ENCODE peak calls at places on chromosomes 1 and 21, in seven cellular contexts. One of them, this sample, is unnamed.
A peak's percentile ranks its signal among the peaks of the same experiment; 100 is the strongest.

GRCh38 chr1:27574001-27574781 is 29.8 kb downstream of the AHDC1 start:
- DNase-seq in left ventricle myocardium inferior: peak; percentile 48
- DNase-seq in stimulated activated CD4-positive, alpha-beta T cell treated with anti-CD3 and anti-CD28 coated beads, Interleukin-12 subunit alpha, Interleukin-12 subunit beta, amount 100 ng/mL, for 4 hours: no peak
- DNase-seq in stimulated activated CD8-positive, alpha-beta memory T cell treated with anti-CD3 and anti-CD28 coated beads, Interleukin-4, amount 100 ng/mL, for 1 hour: no peak
- DNase-seq in GM03348: no peak
- DNase-seq in gastrocnemius medialis: peak; percentile 29
- DNase-seq in substantia nigra: no peak
- DNase-seq in this sample: no peak

GRCh38 chr1:57353589-57353988 is 70.3 kb downstream of the DAB1 start:
- DNase-seq in left ventricle myocardium inferior: no peak
- DNase-seq in stimulated activated CD4-positive, alpha-beta T cell treated with anti-CD3 and anti-CD28 coated beads, Interleukin-12 subunit alpha, Interleukin-12 subunit beta, amount 100 ng/mL, for 4 hours: no peak
- DNase-seq in stimulated activated CD8-positive, alpha-beta memory T cell treated with anti-CD3 and anti-CD28 coated beads, Interleukin-4, amount 100 ng/mL, for 1 hour: no peak
- DNase-seq in GM03348: peak; percentile 36
- DNase-seq in gastrocnemius medialis: no peak
- DNase-seq in substantia nigra: no peak
- DNase-seq in this sample: no peak

GRCh38 chr1:51622455-51622913 is 5.6 kb downstream of the OSBPL9 start:
- DNase-seq in left ventricle myocardium inferior: peak; percentile 22
- DNase-seq in stimulated activated CD4-positive, alpha-beta T cell treated with anti-CD3 and anti-CD28 coated beads, Interleukin-12 subunit alpha, Interleukin-12 subunit beta, amount 100 ng/mL, for 4 hours: no peak
- DNase-seq in stimulated activated CD8-positive, alpha-beta memory T cell treated with anti-CD3 and anti-CD28 coated beads, Interleukin-4, amount 100 ng/mL, for 1 hour: no peak
- DNase-seq in GM03348: peak; percentile 40
- DNase-seq in gastrocnemius medialis: peak; percentile 94
- DNase-seq in substantia nigra: peak; percentile 8
- DNase-seq in this sample: no peak

GRCh38 chr21:20591294-20591693 is 406.9 kb upstream of the NCAM2 start:
- DNase-seq in left ventricle myocardium inferior: no peak
- DNase-seq in stimulated activated CD4-positive, alpha-beta T cell treated with anti-CD3 and anti-CD28 coated beads, Interleukin-12 subunit alpha, Interleukin-12 subunit beta, amount 100 ng/mL, for 4 hours: no peak
- DNase-seq in stimulated activated CD8-positive, alpha-beta memory T cell treated with anti-CD3 and anti-CD28 coated beads, Interleukin-4, amount 100 ng/mL, for 1 hour: no peak
- DNase-seq in GM03348: no peak
- DNase-seq in gastrocnemius medialis: no peak
- DNase-seq in substantia nigra: no peak
- DNase-seq in this sample: no peak

GRCh38 chr1:225875044-225875822 is 6.9 kb downstream of the TMEM63A start:
- DNase-seq in left ventricle myocardium inferior: no peak
- DNase-seq in stimulated activated CD4-positive, alpha-beta T cell treated with anti-CD3 and anti-CD28 coated beads, Interleukin-12 subunit alpha, Interleukin-12 subunit beta, amount 100 ng/mL, for 4 hours: no peak
- DNase-seq in stimulated activated CD8-positive, alpha-beta memory T cell treated with anti-CD3 and anti-CD28 coated beads, Interleukin-4, amount 100 ng/mL, for 1 hour: no peak
- DNase-seq in GM03348: no peak
- DNase-seq in gastrocnemius medialis: no peak
- DNase-seq in substantia nigra: no peak
- DNase-seq in this sample: no peak

GRCh38 chr1:33460947-33461629 is 11.4 kb upstream of the ZSCAN20 start:
- DNase-seq in left ventricle myocardium inferior: peak; percentile 55
- DNase-seq in stimulated activated CD4-positive, alpha-beta T cell treated with anti-CD3 and anti-CD28 coated beads, Interleukin-12 subunit alpha, Interleukin-12 subunit beta, amount 100 ng/mL, for 4 hours: no peak
- DNase-seq in stimulated activated CD8-positive, alpha-beta memory T cell treated with anti-CD3 and anti-CD28 coated beads, Interleukin-4, amount 100 ng/mL, for 1 hour: no peak
- DNase-seq in GM03348: no peak
- DNase-seq in gastrocnemius medialis: peak; percentile 47
- DNase-seq in substantia nigra: no peak
- DNase-seq in this sample: no peak

GRCh38 chr1:3049905-3050304 is 19.1 kb upstream of the PRDM16 start:
- DNase-seq in left ventricle myocardium inferior: no peak
- DNase-seq in stimulated activated CD4-positive, alpha-beta T cell treated with anti-CD3 and anti-CD28 coated beads, Interleukin-12 subunit alpha, Interleukin-12 subunit beta, amount 100 ng/mL, for 4 hours: no peak
- DNase-seq in stimulated activated CD8-positive, alpha-beta memory T cell treated with anti-CD3 and anti-CD28 coated beads, Interleukin-4, amount 100 ng/mL, for 1 hour: no peak
- DNase-seq in GM03348: no peak
- DNase-seq in gastrocnemius medialis: no peak
- DNase-seq in substantia nigra: no peak
- DNase-seq in this sample: no peak

GRCh38 chr21:37319551-37319950 is 47.0 kb upstream of the DYRK1A start:
- DNase-seq in left ventricle myocardium inferior: no peak
- DNase-seq in stimulated activated CD4-positive, alpha-beta T cell treated with anti-CD3 and anti-CD28 coated beads, Interleukin-12 subunit alpha, Interleukin-12 subunit beta, amount 100 ng/mL, for 4 hours: no peak
- DNase-seq in stimulated activated CD8-positive, alpha-beta memory T cell treated with anti-CD3 and anti-CD28 coated beads, Interleukin-4, amount 100 ng/mL, for 1 hour: no peak
- DNase-seq in GM03348: no peak
- DNase-seq in gastrocnemius medialis: no peak
- DNase-seq in substantia nigra: no peak
- DNase-seq in this sample: no peak

GRCh38 chr1:99297923-99298322 is 33.6 kb downstream of the PLPPR4 start:
- DNase-seq in left ventricle myocardium inferior: no peak
- DNase-seq in stimulated activated CD4-positive, alpha-beta T cell treated with anti-CD3 and anti-CD28 coated beads, Interleukin-12 subunit alpha, Interleukin-12 subunit beta, amount 100 ng/mL, for 4 hours: no peak
- DNase-seq in stimulated activated CD8-positive, alpha-beta memory T cell treated with anti-CD3 and anti-CD28 coated beads, Interleukin-4, amount 100 ng/mL, for 1 hour: no peak
- DNase-seq in GM03348: no peak
- DNase-seq in gastrocnemius medialis: no peak
- DNase-seq in substantia nigra: no peak
- DNase-seq in this sample: no peak

GRCh38 chr1:53547321-53547720 is 88.1 kb downstream of the DMRTB1 start:
- DNase-seq in left ventricle myocardium inferior: no peak
- DNase-seq in stimulated activated CD4-positive, alpha-beta T cell treated with anti-CD3 and anti-CD28 coated beads, Interleukin-12 subunit alpha, Interleukin-12 subunit beta, amount 100 ng/mL, for 4 hours: no peak
- DNase-seq in stimulated activated CD8-positive, alpha-beta memory T cell treated with anti-CD3 and anti-CD28 coated beads, Interleukin-4, amount 100 ng/mL, for 1 hour: no peak
- DNase-seq in GM03348: no peak
- DNase-seq in gastrocnemius medialis: peak; percentile 6
- DNase-seq in substantia nigra: no peak
- DNase-seq in this sample: no peak

GRCh38 chr1:228899421-228899956 is 164.2 kb downstream of the RHOU start:
- DNase-seq in left ventricle myocardium inferior: no peak
- DNase-seq in stimulated activated CD4-positive, alpha-beta T cell treated with anti-CD3 and anti-CD28 coated beads, Interleukin-12 subunit alpha, Interleukin-12 subunit beta, amount 100 ng/mL, for 4 hours: no peak
- DNase-seq in stimulated activated CD8-positive, alpha-beta memory T cell treated with anti-CD3 and anti-CD28 coated beads, Interleukin-4, amount 100 ng/mL, for 1 hour: no peak
- DNase-seq in GM03348: no peak
- DNase-seq in gastrocnemius medialis: no peak
- DNase-seq in substantia nigra: no peak
- DNase-seq in this sample: no peak

GRCh38 chr1:160032165-160032827 is 506 bp upstream of the PIGM start:
- DNase-seq in left ventricle myocardium inferior: no peak
- DNase-seq in stimulated activated CD4-positive, alpha-beta T cell treated with anti-CD3 and anti-CD28 coated beads, Interleukin-12 subunit alpha, Interleukin-12 subunit beta, amount 100 ng/mL, for 4 hours: no peak
- DNase-seq in stimulated activated CD8-positive, alpha-beta memory T cell treated with anti-CD3 and anti-CD28 coated beads, Interleukin-4, amount 100 ng/mL, for 1 hour: no peak
- DNase-seq in GM03348: peak; percentile 14
- DNase-seq in gastrocnemius medialis: no peak
- DNase-seq in substantia nigra: no peak
- DNase-seq in this sample: no peak

GRCh38 chr1:234281826-234282489 is 91.3 kb upstream of the COA6 start:
- DNase-seq in left ventricle myocardium inferior: no peak
- DNase-seq in stimulated activated CD4-positive, alpha-beta T cell treated with anti-CD3 and anti-CD28 coated beads, Interleukin-12 subunit alpha, Interleukin-12 subunit beta, amount 100 ng/mL, for 4 hours: no peak
- DNase-seq in stimulated activated CD8-positive, alpha-beta memory T cell treated with anti-CD3 and anti-CD28 coated beads, Interleukin-4, amount 100 ng/mL, for 1 hour: no peak
- DNase-seq in GM03348: no peak
- DNase-seq in gastrocnemius medialis: no peak
- DNase-seq in substantia nigra: peak; percentile 32
- DNase-seq in this sample: no peak

GRCh38 chr1:214086945-214087344 is 99.2 kb downstream of the PROX1 start:
- DNase-seq in left ventricle myocardium inferior: no peak
- DNase-seq in stimulated activated CD4-positive, alpha-beta T cell treated with anti-CD3 and anti-CD28 coated beads, Interleukin-12 subunit alpha, Interleukin-12 subunit beta, amount 100 ng/mL, for 4 hours: no peak
- DNase-seq in stimulated activated CD8-positive, alpha-beta memory T cell treated with anti-CD3 and anti-CD28 coated beads, Interleukin-4, amount 100 ng/mL, for 1 hour: no peak
- DNase-seq in GM03348: no peak
- DNase-seq in gastrocnemius medialis: no peak
- DNase-seq in substantia nigra: no peak
- DNase-seq in this sample: no peak

GRCh38 chr21:37367301-37367757 is 756 bp downstream of the DYRK1A start:
- DNase-seq in left ventricle myocardium inferior: no peak
- DNase-seq in stimulated activated CD4-positive, alpha-beta T cell treated with anti-CD3 and anti-CD28 coated beads, Interleukin-12 subunit alpha, Interleukin-12 subunit beta, amount 100 ng/mL, for 4 hours: peak; percentile 27
- DNase-seq in stimulated activated CD8-positive, alpha-beta memory T cell treated with anti-CD3 and anti-CD28 coated beads, Interleukin-4, amount 100 ng/mL, for 1 hour: no peak
- DNase-seq in GM03348: peak; percentile 61
- DNase-seq in gastrocnemius medialis: no peak
- DNase-seq in substantia nigra: no peak
- DNase-seq in this sample: no peak

GRCh38 chr1:47818682-47819502 is 178.3 kb downstream of the TRABD2B start:
- DNase-seq in left ventricle myocardium inferior: no peak
- DNase-seq in stimulated activated CD4-positive, alpha-beta T cell treated with anti-CD3 and anti-CD28 coated beads, Interleukin-12 subunit alpha, Interleukin-12 subunit beta, amount 100 ng/mL, for 4 hours: no peak
- DNase-seq in stimulated activated CD8-positive, alpha-beta memory T cell treated with anti-CD3 and anti-CD28 coated beads, Interleukin-4, amount 100 ng/mL, for 1 hour: no peak
- DNase-seq in GM03348: no peak
- DNase-seq in gastrocnemius medialis: no peak
- DNase-seq in substantia nigra: no peak
- DNase-seq in this sample: no peak

GRCh38 chr21:18603246-18603645 is 199.7 kb upstream of the TMPRSS15 start:
- DNase-seq in left ventricle myocardium inferior: no peak
- DNase-seq in stimulated activated CD4-positive, alpha-beta T cell treated with anti-CD3 and anti-CD28 coated beads, Interleukin-12 subunit alpha, Interleukin-12 subunit beta, amount 100 ng/mL, for 4 hours: no peak
- DNase-seq in stimulated activated CD8-positive, alpha-beta memory T cell treated with anti-CD3 and anti-CD28 coated beads, Interleukin-4, amount 100 ng/mL, for 1 hour: no peak
- DNase-seq in GM03348: no peak
- DNase-seq in gastrocnemius medialis: no peak
- DNase-seq in substantia nigra: no peak
- DNase-seq in this sample: no peak